ENCODE peak calls at places on chromosomes 3 and 15, in five cellular contexts. L is MCF 10A; R is frontal cortex; Z is foreskin fibroblast; H is activated CD4-positive, alpha-beta T cell treated with anti-CD3 and anti-CD28 coated beads, Interleukin-2, amount 50 U/mL, for 4 hours. I is an unnamed sample.

GRCh38 chr3:88180398-88180999 is 30.7 kb downstream of the C3orf38 start:
- DNase-seq in L (peak), Z (peak), R (peak), H (no peak), I (no peak)

GRCh38 chr15:90912770-90913075 is 9.6 kb downstream of the MAN2A2 start:
- DNase-seq in Z (no peak), L (no peak), H (no peak), R (no peak), I (no peak)

GRCh38 chr3:94311651-94312050 is 248.8 kb downstream of the NSUN3 start:
- DNase-seq in R (no peak), Z (no peak), H (no peak), L (no peak), I (no peak)

GRCh38 chr15:57355259-57355658 is 21.0 kb upstream of the CGNL1 start:
- DNase-seq in L (no peak), H (no peak), Z (no peak), R (no peak), I (no peak)

GRCh38 chr3:19946291-19946831 is 536 bp upstream of the RAB5A start:
- DNase-seq in Z (no peak), H (no peak), R (peak), L (no peak), I (no peak)

GRCh38 chr15:88950600-88951160 is 37.5 kb upstream of the MFGE8 start:
- DNase-seq in H (no peak), Z (no peak), R (no peak), L (no peak), I (no peak)

GRCh38 chr3:66220066-66220465 is 735 bp upstream of the SLC25A26 start:
- DNase-seq in L (no peak), Z (no peak), H (no peak), R (no peak), I (no peak)

GRCh38 chr3:14461748-14462324 is 59.4 kb downstream of the SLC6A6 start:
- DNase-seq in H (peak), R (peak), L (peak), Z (peak), I (peak)

GRCh38 chr3:72996121-72996472 is 514 bp upstream of the PPP4R2 start:
- DNase-seq in L (no peak), R (no peak), H (no peak), Z (no peak), I (no peak)

GRCh38 chr15:41647269-41647668 is 12.9 kb upstream of the MGA start:
- DNase-seq in H (no peak), R (no peak), L (no peak), Z (no peak), I (no peak)

GRCh38 chr15:68042156-68042854 is 11.8 kb upstream of the PIAS1 start:
- DNase-seq in Z (no peak), L (no peak), R (no peak), H (no peak), I (peak)

GRCh38 chr3:57544181-57545125 is at the start of gene DNAH12:
- DNase-seq in H (no peak), R (no peak), Z (no peak), L (no peak), I (peak)

GRCh38 chr3:65035231-65035630 is 347.4 kb upstream of the ADAMTS9 start:
- DNase-seq in H (no peak), R (no peak), Z (no peak), L (no peak), I (no peak)

GRCh38 chr3:30502051-30502741 is 104.2 kb upstream of the TGFBR2 start:
- DNase-seq in R (no peak), Z (no peak), H (no peak), L (no peak), I (no peak)

GRCh38 chr3:148318240-148318639 is 379.5 kb upstream of the AGTR1 start:
- DNase-seq in L (no peak), H (no peak), Z (no peak), R (no peak), I (no peak)

GRCh38 chr3:157111578-157111977 is 48.4 kb downstream of the CCNL1 start:
- DNase-seq in L (no peak), Z (no peak), H (no peak), R (no peak), I (peak)

GRCh38 chr3:38730281-38730680 is 80.8 kb upstream of the SCN5A start:
- DNase-seq in H (no peak), L (peak), R (no peak), Z (peak), I (no peak)

GRCh38 chr3:69604735-69605435 is 134.4 kb upstream of the MITF start:
- DNase-seq in Z (no peak), R (no peak), H (no peak), L (no peak), I (no peak)